ENCODE peak calls at places on chromosome 6, in ten cellular contexts. Q is uterus, M is NB4, P is GM12891, G is stomach, A is testis, Z is lower leg skin, N is body of pancreas, W is A549, Y is right lobe of liver. U is an unnamed sample.

GRCh38 chr6:23890543-23891227 is 235.3 kb upstream of the NRSN1 start:
- DNase-seq in Y (no peak), Q (no peak), M (peak; percentile 14), Z (no peak), P (no peak), N (peak; percentile 2), A (no peak), G (no peak), W (no peak), U (no peak)

GRCh38 chr6:165843121-165843520 is 180.1 kb upstream of the PDE10A start:
- DNase-seq in A (no peak), P (no peak), G (no peak), Y (no peak), M (no peak), N (no peak), Q (no peak), W (no peak), Z (no peak), U (no peak)

GRCh38 chr6:27250955-27251671 is 3.6 kb downstream of the PRSS16 start:
- DNase-seq in M (peak; percentile 76), P (peak; percentile 54), Z (peak; percentile 92), G (peak; percentile 95), A (peak; percentile 93), N (peak; percentile 97), Y (peak; percentile 53), Q (peak; percentile 27), W (peak; percentile 88), U (peak; percentile 91)

GRCh38 chr6:163355471-163355991 is 59.0 kb upstream of the QKI start:
- DNase-seq in W (no peak), Y (peak; percentile 65), Q (peak; percentile 40), A (peak; percentile 49), M (peak; percentile 88), P (no peak), N (peak; percentile 59), Z (no peak), G (no peak), U (peak; percentile 47)

GRCh38 chr6:148973809-148974208 is 227.0 kb downstream of the UST start:
- DNase-seq in G (no peak), Y (no peak), W (peak; percentile 24), A (peak; percentile 36), Z (no peak), N (no peak), M (peak; percentile 12), P (no peak), Q (no peak), U (no peak)

GRCh38 chr6:104540743-104541142 is 319.0 kb downstream of the HACE1 start:
- DNase-seq in W (no peak), N (no peak), G (no peak), A (no peak), Y (no peak), Z (no peak), P (no peak), Q (no peak), M (no peak), U (no peak)

GRCh38 chr6:111757342-111757741 is 115.9 kb downstream of the FYN start:
- DNase-seq in Z (no peak), M (no peak), Q (no peak), Y (no peak), W (no peak), N (no peak), P (no peak), G (no peak), A (no peak), U (peak; percentile 10)

GRCh38 chr6:137216875-137217553 is 2.2 kb downstream of the IFNGR1 start:
- DNase-seq in P (no peak), Y (peak; percentile 37), Z (no peak), G (peak; percentile 46), A (peak; percentile 28), W (no peak), M (no peak), N (no peak), Q (no peak), U (no peak)

GRCh38 chr6:4342407-4343137 is 207.2 kb upstream of the ECI2 start:
- DNase-seq in N (no peak), Y (no peak), P (no peak), W (no peak), A (no peak), G (no peak), Z (no peak), Q (no peak), M (no peak), U (no peak)

GRCh38 chr6:4340544-4340943 is 205.2 kb upstream of the ECI2 start:
- DNase-seq in A (no peak), G (no peak), M (no peak), Q (no peak), W (no peak), Y (no peak), Z (no peak), P (no peak), N (no peak), U (no peak)

GRCh38 chr6:4338884-4339283 is 203.5 kb upstream of the ECI2 start:
- DNase-seq in M (no peak), Z (no peak), G (no peak), P (no peak), Q (no peak), Y (no peak), A (no peak), N (no peak), W (no peak), U (no peak)

GRCh38 chr6:4344317-4344899 is 209.0 kb upstream of the ECI2 start:
- DNase-seq in A (no peak), W (no peak), Q (no peak), N (no peak), Z (no peak), M (peak; percentile 87), P (no peak), G (no peak), Y (no peak), U (peak; percentile 27)

DNA sequence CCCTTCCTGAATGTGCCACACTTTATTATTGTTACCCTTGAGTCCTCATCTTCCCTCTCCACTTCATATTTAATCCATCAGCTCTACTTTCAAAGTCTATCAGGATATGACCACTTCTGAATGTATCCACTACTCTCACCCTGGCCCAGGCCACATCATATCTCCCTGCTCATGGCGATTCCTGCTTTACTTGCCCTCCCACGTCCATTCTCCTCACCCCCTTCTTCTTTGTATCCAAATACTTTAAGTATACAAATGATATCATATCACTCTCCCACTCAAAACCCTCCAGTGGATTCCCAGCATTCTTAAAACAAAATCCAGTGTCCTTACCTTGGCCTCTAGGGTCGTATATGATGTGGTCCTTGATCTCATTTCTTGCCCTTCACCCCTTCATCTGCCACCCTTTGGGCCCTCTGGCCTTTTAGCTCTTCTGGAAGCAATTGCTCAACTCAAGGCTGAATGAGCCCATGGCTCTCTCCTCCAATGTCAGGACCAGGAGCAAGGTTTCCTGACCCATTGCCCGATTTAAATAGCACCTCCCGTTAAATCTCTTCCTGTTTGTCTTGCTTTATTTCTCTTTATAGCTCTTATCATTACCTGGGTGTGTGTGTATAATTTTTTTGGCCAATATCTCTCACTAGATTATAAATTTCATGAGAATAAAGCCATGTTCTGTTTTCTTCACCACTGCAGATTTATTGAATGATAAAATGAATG is 205.9 kb upstream of the ECI2 start:
- DNase-seq in A (no peak), Z (no peak), P (no peak), G (no peak), M (no peak), Q (no peak), W (no peak), Y (no peak), N (no peak), U (no peak)
- TF ChIP-seq POLR2A in A (no peak), Z (no peak), P (no peak), G (no peak), M (no peak), Q (no peak), W (no peak), Y (no peak), N (no peak), U (no peak)

GRCh38 chr6:101613556-101613955 is 220.0 kb downstream of the GRIK2 start:
- DNase-seq in G (no peak), W (no peak), P (no peak), A (no peak), M (no peak), Z (no peak), Q (no peak), Y (no peak), N (no peak), U (no peak)

GRCh38 chr6:101614774-101615173 is 221.3 kb downstream of the GRIK2 start:
- DNase-seq in M (no peak), Z (no peak), Q (no peak), N (no peak), G (no peak), A (no peak), W (no peak), P (no peak), Y (no peak), U (no peak)
- TF ChIP-seq POLR2A in M (no peak), Z (no peak), Q (no peak), N (no peak), G (no peak), A (no peak), W (no peak), P (no peak), Y (no peak), U (no peak)

GRCh38 chr6:79230149-79230548 is 4.3 kb downstream of the HMGN3 start:
- DNase-seq in G (no peak), A (no peak), N (no peak), P (no peak), M (no peak), Q (no peak), Z (no peak), W (no peak), Y (no peak), U (no peak)

GRCh38 chr6:79234150-79235022 is at the start of gene HMGN3:
- DNase-seq in Y (peak; percentile 96), P (peak; percentile 63), N (peak; percentile 97), M (peak; percentile 97), G (peak; percentile 97), Z (peak; percentile 99), W (peak; percentile 69), A (peak; percentile 99), Q (peak; percentile 93), U (peak; percentile 77)

GRCh38 chr6:79231101-79231500 is 3.4 kb downstream of the HMGN3 start:
- DNase-seq in P (no peak), Z (no peak), Y (no peak), M (no peak), Q (no peak), W (no peak), N (no peak), A (no peak), G (no peak), U (no peak)

GRCh38 chr6:79232696-79233462 is 1.6 kb downstream of the HMGN3 start:
- DNase-seq in P (no peak), A (no peak), W (no peak), N (no peak), Y (no peak), Z (no peak), M (peak; percentile 8), Q (no peak), G (no peak), U (no peak)

DNA sequence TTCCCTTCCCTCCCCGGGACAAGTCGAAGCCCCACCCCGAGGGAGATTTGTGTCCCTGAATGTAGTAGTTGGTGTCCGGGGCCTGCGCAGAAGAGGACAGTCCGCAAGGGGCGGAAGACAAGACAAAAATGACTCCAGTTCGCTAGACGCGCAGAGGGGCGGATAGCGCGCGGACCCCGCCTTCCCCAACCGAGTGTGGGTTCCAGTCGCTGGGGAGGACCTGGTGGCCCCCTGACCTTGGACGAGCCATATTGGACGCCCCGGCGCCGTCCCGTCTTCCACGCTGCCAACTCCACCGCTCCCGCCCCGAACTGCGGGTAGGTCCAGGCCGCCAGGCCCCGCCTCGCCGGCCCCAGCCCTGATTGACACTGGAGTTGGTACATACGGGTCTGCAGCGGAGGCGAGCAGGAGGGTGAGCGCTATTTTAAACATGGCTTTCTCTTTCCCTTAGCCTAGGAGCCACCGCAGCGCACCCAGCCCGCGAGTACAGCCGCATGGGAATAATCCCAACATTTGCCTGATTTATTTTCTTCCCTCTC is 802 bp downstream of the HMGN3 start:
- DNase-seq in A (peak; percentile 94), Z (peak; percentile 97), P (peak; percentile 54), W (peak; percentile 74), G (peak; percentile 88), Q (peak; percentile 79), M (peak; percentile 94), N (peak; percentile 94), Y (peak; percentile 93), U (peak; percentile 71)
- TF ChIP-seq POLR2A in A (no peak), Z (no peak), P (peak; percentile 78), W (peak; percentile 50), G (no peak), Q (peak; percentile 53), M (peak; percentile 51), N (peak; percentile 80), Y (peak; percentile 74), U (peak; percentile 63)

GRCh38 chr6:89035252-89036106 is 45.1 kb upstream of the PNRC1 start:
- DNase-seq in Z (peak; percentile 95), Y (peak; percentile 81), G (peak; percentile 72), A (peak; percentile 88), M (no peak), N (peak; percentile 92), P (no peak), Q (peak; percentile 98), W (peak; percentile 51), U (peak; percentile 48)
- TF ChIP-seq POLR2A in Z (no peak), Y (peak; percentile 82), G (no peak), A (no peak), M (no peak), N (peak; percentile 51), P (no peak), Q (peak; percentile 20), W (no peak), U (no peak)